ENCODE peak calls at places on chromosomes 11 and 22, in four cellular contexts. C, U, S and E are unnamed samples.

GRCh38 chr11:1778141-1778911 is 14.6 kb upstream of the CTSD start:
- DNase-seq in C (no peak), U (no peak), S (no peak), E (peak)

GRCh38 chr11:78595431-78596130 is 20.9 kb upstream of the NARS2 start:
- DNase-seq in C (no peak), U (no peak), S (peak), E (no peak)

GRCh38 chr11:121426476-121427454 is 25.3 kb upstream of the SORL1 start:
- DNase-seq in C (no peak), U (peak), S (peak), E (peak)

GRCh38 chr22:22422629-22423112 is 85.9 kb downstream of the ZNF280B start:
- DNase-seq in C (peak), U (peak), S (no peak), E (peak)

GRCh38 chr11:1041149-1041467 is 4.6 kb upstream of the MUC6 start:
- DNase-seq in C (no peak), U (no peak), S (no peak), E (no peak)

GRCh38 chr11:111325259-111325658 is 26.9 kb downstream of the POU2AF3 start:
- DNase-seq in C (no peak), U (no peak), S (no peak), E (no peak)

GRCh38 chr11:46120711-46121327 is 435 bp downstream of the PHF21A start:
- DNase-seq in C (no peak), U (peak), S (peak), E (no peak)

GRCh38 chr22:50471197-50471847 is 3.5 kb downstream of the SBF1 start:
- DNase-seq in C (no peak), U (no peak), S (no peak), E (no peak)

GRCh38 chr11:58776891-58777451 is 45.2 kb upstream of the GLYAT start:
- DNase-seq in C (no peak), U (no peak), S (no peak), E (no peak)

GRCh38 chr11:1224109-1224485 is 1.2 kb downstream of the MUC5B start:
- DNase-seq in C (no peak), U (no peak), S (no peak), E (no peak)

GRCh38 chr11:14836106-14836492 is 55.9 kb downstream of the CYP2R1 start:
- DNase-seq in C (no peak), U (no peak), S (no peak), E (no peak)

GRCh38 chr11:83724704-83725114 is 438.5 kb upstream of the CCDC90B start:
- DNase-seq in C (no peak), U (no peak), S (peak), E (no peak)

GRCh38 chr11:45217991-45218390 is 68.2 kb downstream of the SYT13 start:
- DNase-seq in C (peak), U (no peak), S (no peak), E (no peak)

GRCh38 chr22:46107089-46107664 is 43.1 kb upstream of the PPARA start:
- DNase-seq in C (no peak), U (no peak), S (peak), E (no peak)

GRCh38 chr11:638616-639323 is 1.7 kb downstream of the DRD4 start:
- DNase-seq in C (peak), U (no peak), S (no peak), E (no peak)

GRCh38 chr11:123460006-123460700 is 30.1 kb downstream of the GRAMD1B start:
- DNase-seq in C (no peak), U (no peak), S (no peak), E (no peak)

GRCh38 chr11:69499216-69499945 is 17.9 kb downstream of the LINC01488 start:
- DNase-seq in C (no peak), U (no peak), S (no peak), E (no peak)

GRCh38 chr22:48736593-48737460 is 1090.8 kb downstream of the BRD1 start:
- DNase-seq in C (no peak), U (no peak), S (no peak), E (no peak)

GRCh38 chr11:69504127-69504526 is 22.7 kb downstream of the LINC01488 start:
- DNase-seq in C (no peak), U (no peak), S (no peak), E (no peak)

GRCh38 chr11:115168229-115168671 is 336.0 kb downstream of the CADM1 start:
- DNase-seq in C (no peak), U (no peak), S (no peak), E (no peak)

GRCh38 chr11:47437746-47438418 is 11.1 kb downstream of the RAPSN start:
- DNase-seq in C (no peak), U (no peak), S (peak), E (no peak)

GRCh38 chr11:93290061-93290460 is 40.5 kb upstream of the DEUP1 start:
- DNase-seq in C (no peak), U (no peak), S (no peak), E (no peak)

GRCh38 chr11:93288079-93288478 is 42.5 kb upstream of the DEUP1 start:
- DNase-seq in C (no peak), U (peak), S (no peak), E (no peak)

GRCh38 chr11:93288767-93289166 is 41.8 kb upstream of the DEUP1 start:
- DNase-seq in C (no peak), U (no peak), S (no peak), E (peak)

GRCh38 chr11:93285430-93285829 is 45.1 kb upstream of the DEUP1 start:
- DNase-seq in C (no peak), U (no peak), S (no peak), E (no peak)

DNA sequence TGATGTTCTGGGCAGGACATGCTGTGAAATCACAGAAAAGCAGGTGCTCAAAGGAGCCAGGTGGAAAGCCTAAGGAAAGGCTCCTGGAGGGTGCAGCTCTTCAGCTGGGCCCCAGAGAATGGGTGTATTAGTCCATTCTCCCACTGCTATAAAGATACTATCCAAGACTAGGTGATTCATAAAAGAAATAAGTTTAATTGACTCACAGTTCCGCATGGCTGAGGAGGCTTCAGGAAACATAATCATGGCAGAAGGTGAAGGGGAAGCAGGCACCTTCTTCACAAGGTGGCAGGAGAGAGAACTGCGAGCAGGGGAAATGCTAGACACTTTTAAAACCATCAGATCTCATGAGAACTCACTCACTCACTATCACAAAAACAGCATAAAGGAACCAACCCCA is 43.1 kb upstream of the DEUP1 start:
- DNase-seq in C (no peak), U (no peak), S (no peak), E (no peak)
- TF ChIP-seq CTCF in C (no peak), U (no peak), S (no peak), E (no peak)

DNA sequence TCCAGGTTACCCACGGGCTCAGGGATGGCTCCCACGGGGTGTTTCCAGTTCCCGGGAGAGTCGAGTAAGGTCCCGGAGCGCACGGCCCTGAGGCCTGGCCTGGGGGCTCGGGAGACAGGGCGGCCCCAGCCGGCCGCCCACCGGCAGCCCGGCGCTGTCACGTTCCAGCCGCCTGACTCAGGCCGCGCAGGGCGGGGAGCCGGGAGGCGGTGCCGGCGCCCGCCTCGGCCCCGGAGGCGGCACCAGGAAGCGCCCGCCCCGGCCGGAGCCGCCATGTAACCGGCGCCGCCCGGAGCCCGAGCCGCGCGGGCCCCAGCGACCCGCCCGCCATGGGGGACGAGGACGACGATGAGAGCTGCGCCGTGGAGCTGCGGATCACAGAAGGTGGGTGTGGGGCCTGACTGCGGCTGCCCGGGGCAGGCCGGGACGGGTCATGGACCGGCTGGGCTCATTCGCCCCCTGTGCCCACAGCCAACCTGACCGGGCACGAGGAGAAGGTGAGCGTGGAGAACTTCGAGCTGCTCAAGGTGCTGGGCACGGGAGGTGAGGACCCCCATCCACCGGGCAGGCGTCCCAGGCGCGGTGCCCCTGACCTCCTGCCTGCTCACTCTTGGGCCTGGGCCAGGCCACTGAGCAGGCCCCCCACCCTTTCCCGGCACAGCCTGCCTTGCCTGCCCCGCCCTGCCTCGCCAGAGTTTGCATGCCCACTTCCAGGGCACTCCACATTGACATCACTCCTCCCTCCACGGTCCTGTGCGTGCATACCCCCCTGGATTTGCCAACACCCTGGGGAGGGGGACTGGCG is at the start of gene RPS6KA4:
- DNase-seq in C (peak), U (peak), S (peak), E (peak)
- TF ChIP-seq CTCF in C (no peak), U (no peak), S (no peak), E (no peak)

GRCh38 chr22:36378080-36378788 is 9.5 kb downstream of the MYH9 start:
- DNase-seq in C (no peak), U (no peak), S (no peak), E (no peak)

GRCh38 chr22:36377022-36377631 is 10.6 kb downstream of the MYH9 start:
- DNase-seq in C (peak), U (peak), S (no peak), E (peak)

GRCh38 chr22:36374603-36375024 is 13.2 kb downstream of the MYH9 start:
- DNase-seq in C (peak), U (no peak), S (no peak), E (no peak)

GRCh38 chr22:36375071-36375980 is 12.4 kb downstream of the MYH9 start:
- DNase-seq in C (peak), U (no peak), S (no peak), E (no peak)

DNA sequence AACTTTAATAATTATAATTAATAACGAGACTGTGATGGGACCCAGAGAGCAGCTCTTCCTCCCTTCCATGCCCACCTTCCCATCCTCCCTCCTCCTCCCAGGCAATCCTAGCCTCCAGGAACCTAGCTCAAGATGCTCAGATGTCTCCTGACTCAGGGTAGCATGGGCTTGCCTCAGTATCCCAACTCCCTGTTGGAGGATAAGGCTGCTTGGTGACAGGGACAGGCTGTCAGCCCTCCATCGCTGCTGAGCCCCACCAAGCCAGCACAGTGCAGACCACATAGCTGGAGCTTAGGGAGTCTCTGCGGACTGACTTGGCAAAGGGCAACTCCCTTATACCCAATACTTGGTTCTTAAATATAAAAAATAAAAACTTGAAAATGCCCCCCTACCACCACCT is 11.5 kb downstream of the MYH9 start:
- DNase-seq in C (no peak), U (no peak), S (no peak), E (no peak)
- TF ChIP-seq CTCF in C (no peak), U (no peak), S (no peak), E (no peak)

DNA sequence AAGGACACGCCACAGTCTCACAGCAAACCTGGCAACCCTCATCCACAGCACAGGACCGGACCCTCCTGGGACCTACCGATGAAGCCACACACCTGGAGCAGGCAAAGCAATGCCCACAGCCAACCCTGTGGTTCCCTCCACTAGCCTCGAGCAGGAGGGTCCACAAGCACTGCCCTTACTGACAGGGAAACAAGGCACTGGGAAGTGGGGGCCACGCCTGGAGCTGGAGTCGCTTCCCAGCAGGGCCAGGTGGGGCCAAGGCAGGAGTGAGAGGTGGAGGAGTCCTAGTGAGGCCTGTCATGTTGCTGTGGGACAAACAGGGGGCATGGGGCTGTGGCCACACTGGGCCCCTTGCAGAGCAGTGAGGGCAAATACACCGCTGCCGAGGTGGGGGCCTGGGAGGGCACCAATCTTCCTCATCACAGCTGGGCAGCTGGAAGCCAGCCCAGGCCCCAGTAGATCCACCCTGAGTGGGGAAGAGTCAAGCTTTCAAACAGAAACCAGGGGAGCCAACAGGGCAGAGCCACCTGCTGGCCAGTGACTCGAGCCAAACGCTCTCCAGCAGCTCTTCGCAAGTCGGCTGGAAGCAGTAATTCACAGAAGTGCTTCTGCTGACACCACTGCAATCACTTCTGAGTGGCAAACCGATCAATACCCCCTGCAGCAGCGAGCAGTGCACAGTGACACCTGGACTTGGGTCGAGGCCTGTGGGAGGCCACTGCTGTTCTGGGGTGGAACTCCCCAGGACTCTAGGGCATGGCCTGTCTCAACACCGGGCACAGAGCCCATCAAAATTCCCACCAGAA is 13.7 kb downstream of the SULT4A1 start:
- DNase-seq in C (peak), U (no peak), S (no peak), E (no peak)
- TF ChIP-seq CTCF in C (peak), U (peak), S (peak), E (no peak)

GRCh38 chr11:119572481-119573424 is 149.8 kb upstream of the THY1 start:
- DNase-seq in C (no peak), U (no peak), S (no peak), E (no peak)
- TF ChIP-seq CTCF in C (no peak), U (no peak), S (no peak), E (no peak)